ENCODE peak calls at places on chromosomes 16 and 17, in eight cellular contexts. W is cortex of kidney; N is Right ventricle myocardium inferior; E is stimulated activated CD4-positive, alpha-beta T cell treated with anti-CD3 and anti-CD28 coated beads, Interleukin-1b, Interleukin-23, amount 100 ng/mL, for 48 hours; V is OCI-LY7; Z is mucosa of gallbladder; K is tibial nerve; I is germinal center. D is an unnamed sample.

GRCh38 chr16:2902337-2903130 is 9.2 kb upstream of the FLYWCH1 start:
- DNase-seq in K (no peak), E (no peak), W (no peak), N (no peak), V (no peak), Z (no peak), I (no peak), D (no peak)

GRCh38 chr16:53882310-53882709 is 178.4 kb downstream of the FTO start:
- DNase-seq in I (no peak), K (no peak), W (no peak), Z (no peak), N (no peak), V (no peak), E (no peak), D (no peak)

GRCh38 chr17:73342057-73342522 is 30.3 kb upstream of the CDC42EP4 start:
- DNase-seq in E (no peak), Z (peak; percentile 75), V (no peak), K (peak; percentile 46), W (no peak), I (no peak), N (peak; percentile 76), D (no peak)

GRCh38 chr16:83095926-83096692 is 469.3 kb downstream of the CDH13 start:
- DNase-seq in K (no peak), V (no peak), I (no peak), W (no peak), Z (peak; percentile 79), N (no peak), E (no peak), D (no peak)

GRCh38 chr17:74024871-74025531 is 178.5 kb upstream of the RPL38 start:
- DNase-seq in K (no peak), W (no peak), V (no peak), E (no peak), I (no peak), N (no peak), Z (no peak), D (no peak)

GRCh38 chr17:39661744-39662541 is 3.2 kb upstream of the TCAP start:
- DNase-seq in W (no peak), K (no peak), N (no peak), V (no peak), I (no peak), E (no peak), Z (no peak), D (peak; percentile 9)

GRCh38 chr17:76716834-76717205 is 6.1 kb upstream of the MXRA7 start:
- DNase-seq in W (no peak), K (no peak), I (no peak), V (no peak), Z (no peak), N (no peak), E (no peak), D (no peak)

GRCh38 chr17:44209786-44210341 is 9.6 kb downstream of the UBTF start:
- DNase-seq in W (no peak), K (no peak), I (no peak), E (peak; percentile 83), Z (no peak), V (no peak), N (no peak), D (peak; percentile 79)

GRCh38 chr16:70432304-70432799 is 6.5 kb downstream of the ST3GAL2 start:
- DNase-seq in E (no peak), I (no peak), Z (no peak), V (no peak), K (no peak), N (peak; percentile 9), W (no peak), D (no peak)

GRCh38 chr16:70298988-70299938 is at the start of gene DDX19B:
- DNase-seq in E (peak; percentile 63), I (peak; percentile 64), W (no peak), V (peak; percentile 65), N (peak; percentile 92), Z (peak; percentile 80), K (peak; percentile 59), D (peak; percentile 79)